ENCODE peak calls at places on chromosome 1, in ten cellular contexts. Z is esophagus squamous epithelium, L is IMR-90, G is pancreas, U is psoas muscle, N is cardiac muscle cell, X is tibial artery, P is stomach, W is transverse colon, S is adrenal gland. D is an unnamed sample.
A peak's percentile ranks its signal among the peaks of the same experiment; 100 is the strongest.

GRCh38 chr1:45033356-45033755 is 21.3 kb downstream of the UROD start:
- DNase-seq in S (no peak), Z (no peak), L (no peak), G (no peak), U (no peak), N (no peak), X (no peak), P (no peak), W (no peak), D (no peak)

GRCh38 chr1:20237646-20238045 is 51.3 kb upstream of the PLA2G2C start:
- DNase-seq in U (no peak), G (no peak), L (no peak), S (no peak), W (no peak), X (no peak), P (no peak), Z (no peak), N (no peak), D (no peak)

GRCh38 chr1:94542088-94542671 is 621 bp upstream of the F3 start:
- DNase-seq in L (peak; percentile 83), W (peak; percentile 55), Z (no peak), G (peak; percentile 79), N (no peak), X (no peak), U (peak; percentile 64), S (peak; percentile 84), P (peak; percentile 34), D (peak; percentile 22)

GRCh38 chr1:68963353-68963752 is 466.5 kb upstream of the DEPDC1 start:
- DNase-seq in W (no peak), Z (no peak), L (no peak), P (no peak), X (no peak), G (no peak), U (no peak), N (no peak), S (no peak), D (no peak)

GRCh38 chr1:224497714-224498573 is 63.3 kb upstream of the WDR26 start:
- DNase-seq in L (peak; percentile 90), Z (no peak), G (no peak), U (peak; percentile 30), X (no peak), W (no peak), S (peak; percentile 70), P (peak; percentile 36), N (no peak), D (peak; percentile 91)

GRCh38 chr1:181397841-181398240 is 85.5 kb upstream of the CACNA1E start:
- DNase-seq in X (no peak), U (no peak), P (no peak), Z (no peak), N (no peak), L (no peak), G (no peak), S (no peak), W (no peak), D (no peak)

GRCh38 chr1:69915347-69915746 is 290.0 kb downstream of the LRRC40 start:
- DNase-seq in G (no peak), U (no peak), Z (no peak), X (no peak), W (no peak), P (no peak), L (peak; percentile 19), S (no peak), N (no peak), D (no peak)

GRCh38 chr1:226404063-226404903 is 3.6 kb downstream of the PARP1 start:
- DNase-seq in P (no peak), U (no peak), Z (no peak), N (no peak), G (no peak), W (no peak), L (peak; percentile 68), S (no peak), X (no peak), D (no peak)

GRCh38 chr1:227185291-227185690 is 133.0 kb downstream of the CDC42BPA start:
- DNase-seq in Z (no peak), S (no peak), P (no peak), G (no peak), U (no peak), L (no peak), W (no peak), X (no peak), N (no peak), D (no peak)

GRCh38 chr1:81452693-81453344 is 347.9 kb upstream of the ADGRL2 start:
- DNase-seq in W (no peak), U (no peak), L (peak; percentile 8), P (no peak), G (no peak), N (no peak), X (no peak), Z (no peak), S (no peak), D (peak; percentile 94)

GRCh38 chr1:177088974-177089373 is 75.5 kb downstream of the ASTN1 start:
- DNase-seq in N (peak; percentile 21), L (no peak), G (no peak), W (no peak), Z (no peak), P (no peak), X (no peak), U (no peak), S (no peak), D (no peak)

GRCh38 chr1:22140681-22141080 is 2.2 kb downstream of the WNT4 start:
- DNase-seq in G (no peak), W (no peak), U (no peak), Z (no peak), X (no peak), N (no peak), L (no peak), P (no peak), S (no peak), D (peak; percentile 47)

GRCh38 chr1:7398982-7399381 is 372.1 kb upstream of the VAMP3 start:
- DNase-seq in W (no peak), X (no peak), N (no peak), G (no peak), P (no peak), Z (no peak), U (no peak), L (peak; percentile 33), S (no peak), D (no peak)

GRCh38 chr1:212606734-212607205 is 1.8 kb upstream of the ATF3 start:
- DNase-seq in Z (no peak), X (peak; percentile 71), N (no peak), G (peak; percentile 87), S (no peak), P (peak; percentile 89), W (peak; percentile 91), U (peak; percentile 43), L (no peak), D (peak; percentile 69)

GRCh38 chr1:170168263-170168662 is 22.5 kb downstream of the NTMT2 start:
- DNase-seq in U (no peak), L (peak; percentile 64), P (no peak), X (no peak), W (no peak), G (no peak), Z (no peak), S (no peak), N (no peak), D (peak; percentile 25)

GRCh38 chr1:54324031-54324654 is 82.1 kb downstream of the SSBP3 start:
- DNase-seq in S (peak; percentile 73), P (no peak), X (no peak), U (no peak), Z (no peak), N (peak; percentile 70), W (no peak), L (peak; percentile 19), G (no peak), D (no peak)

GRCh38 chr1:63868220-63868897 is 94.5 kb downstream of the ROR1 start:
- DNase-seq in W (no peak), N (no peak), X (no peak), Z (no peak), S (no peak), G (no peak), P (no peak), L (peak; percentile 55), U (no peak), D (peak; percentile 96)
- TF ChIP-seq CTCF in W (no peak), N (no peak), X (no peak), Z (no peak), S (no peak), G (no peak), P (no peak), L (no peak), U (no peak), D (no peak)

DNA sequence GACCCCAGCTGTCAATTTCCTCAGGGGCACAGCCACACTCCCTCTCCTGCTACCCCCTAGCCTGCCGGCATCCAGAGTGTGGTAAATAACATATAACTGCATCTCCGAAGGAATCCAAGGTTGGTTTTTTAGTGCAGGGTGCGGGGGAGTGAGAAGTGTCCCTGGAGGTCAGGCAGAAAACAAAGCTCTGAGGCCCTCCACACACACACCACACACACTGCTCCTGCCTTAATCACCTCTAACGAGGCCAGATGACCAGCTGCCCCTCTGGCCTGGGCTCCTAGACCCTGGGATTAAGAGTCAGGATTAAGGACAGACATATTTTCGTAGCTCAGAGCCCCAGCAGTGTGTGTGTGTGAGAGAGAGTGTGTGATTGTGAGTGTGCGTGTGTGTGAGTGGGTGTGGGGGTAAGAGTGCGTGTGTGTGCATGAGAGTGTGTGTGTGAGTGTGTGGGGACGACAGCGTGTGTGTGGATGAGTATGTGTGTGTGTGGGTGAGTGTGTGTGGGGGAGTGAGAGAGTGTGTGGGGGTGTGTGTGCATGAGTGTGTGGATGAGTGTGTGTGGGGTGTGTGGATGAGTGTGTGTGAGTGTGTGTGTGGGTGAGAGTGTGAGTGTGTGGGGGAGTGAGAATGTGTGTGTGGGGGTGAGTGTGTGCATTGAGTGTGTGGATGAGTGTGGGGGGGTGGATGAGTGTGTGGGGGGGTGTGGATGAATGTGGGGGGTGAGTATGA is 14.6 kb downstream of the SDC3 start:
- DNase-seq in Z (no peak), X (no peak), L (no peak), W (no peak), U (no peak), P (no peak), N (no peak), S (no peak), G (no peak), D (no peak)
- H3K27me3 ChIP-seq in Z (no peaks in the 10 kb centered on the region), X (no peaks in the 10 kb centered on the region), L (no peaks in the 10 kb centered on the region), W (no peaks in the 10 kb centered on the region), U (no peaks in the 10 kb centered on the region), P (no peaks in the 10 kb centered on the region), N (no peaks in the 10 kb centered on the region), S (no peaks in the 10 kb centered on the region), G (no peaks in the 10 kb centered on the region), D (no peaks in the 10 kb centered on the region)

DNA sequence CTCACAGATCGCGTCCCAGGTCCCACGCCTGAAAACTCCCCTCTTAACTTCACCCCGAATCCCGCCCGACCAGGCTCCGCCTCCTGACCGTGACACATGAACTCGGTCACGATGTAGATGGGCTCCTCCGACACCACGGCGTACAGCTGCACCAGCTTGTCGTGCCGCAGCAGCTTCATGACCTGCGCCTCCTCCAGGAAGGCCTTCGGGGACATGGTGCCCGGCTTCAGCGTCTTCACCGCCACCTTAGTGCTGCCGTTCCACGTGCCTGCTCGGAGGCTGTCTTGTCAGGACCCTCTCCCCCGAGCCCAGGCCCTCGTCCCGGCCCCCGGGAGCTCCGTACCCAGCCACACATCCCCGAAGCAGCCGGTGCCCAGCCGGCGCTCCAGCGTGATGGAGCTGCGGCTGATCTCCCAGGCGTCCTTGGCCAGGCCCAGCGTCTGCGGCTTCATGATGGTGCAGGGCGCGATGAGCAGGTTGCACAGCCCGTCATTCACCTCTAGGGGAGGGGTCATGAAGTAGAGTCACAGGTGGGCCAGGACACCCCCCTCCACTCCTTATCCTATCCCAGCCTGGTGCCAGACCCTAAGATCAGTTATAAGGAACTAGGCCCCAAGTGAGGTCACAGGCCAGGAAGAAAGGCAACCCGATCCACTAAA is 11.5 kb upstream of the AHDC1 start:
- DNase-seq in N (no peak), Z (no peak), U (no peak), P (no peak), W (no peak), X (no peak), G (no peak), S (no peak), L (no peak), D (no peak)
- H3K4me3 ChIP-seq in N (peak overlapping the region; percentile 1), Z (no peak overlapping the region), U (no peak overlapping the region), P (no peak overlapping the region), W (no peak overlapping the region), X (no peak overlapping the region), G (no peak overlapping the region), S (no peak overlapping the region), L (no peak overlapping the region), D (no peak overlapping the region)

GRCh38 chr1:183580281-183580682 is 10.0 kb downstream of the NCF2 start:
- DNase-seq in W (peak; percentile 28), X (no peak), G (no peak), Z (no peak), N (peak; percentile 35), U (no peak), S (peak; percentile 73), L (no peak), P (no peak), D (peak; percentile 39)
- TF ChIP-seq CTCF in W (no peak), X (no peak), G (no peak), Z (no peak), N (no peak), U (no peak), S (peak; percentile 17), L (no peak), P (no peak), D (peak; percentile 32)